ENCODE peak calls at places on chromosomes 6 and 20, in four cellular contexts. N, L, O and Q are unnamed samples.

GRCh38 chr6:1239805-1240204 is 72.1 kb upstream of the FOXQ1 start:
- DNase-seq in N (no peak), L (no peak), O (no peak), Q (no peak)

GRCh38 chr20:10537850-10538480 is 102.9 kb downstream of the SLX4IP start:
- DNase-seq in N (no peak), L (no peak), O (no peak), Q (peak)

GRCh38 chr6:41672816-41673703 is 34.8 kb downstream of the MDFI start:
- DNase-seq in N (peak), L (no peak), O (no peak), Q (no peak)

GRCh38 chr6:140134224-140134623 is 759.8 kb upstream of the CITED2 start:
- DNase-seq in N (no peak), L (no peak), O (no peak), Q (no peak)

GRCh38 chr6:7341989-7342742 is 29.2 kb upstream of the SSR1 start:
- DNase-seq in N (no peak), L (no peak), O (no peak), Q (no peak)

GRCh38 chr6:25942561-25943147 is 12.2 kb upstream of the SLC17A2 start:
- DNase-seq in N (no peak), L (no peak), O (peak), Q (peak)

GRCh38 chr6:166937716-166938115 is 18.6 kb downstream of the RNASET2 start:
- DNase-seq in N (no peak), L (no peak), O (no peak), Q (no peak)

GRCh38 chr20:11676618-11677289 is 240.9 kb upstream of the BTBD3 start:
- DNase-seq in N (peak), L (no peak), O (peak), Q (peak)

GRCh38 chr20:21820688-21821087 is 115.2 kb downstream of the PAX1 start:
- DNase-seq in N (no peak), L (no peak), O (no peak), Q (no peak)

GRCh38 chr6:129206761-129207330 is 323.9 kb downstream of the LAMA2 start:
- DNase-seq in N (no peak), L (no peak), O (no peak), Q (no peak)

GRCh38 chr6:45951771-45952529 is 63.7 kb downstream of the CLIC5 start:
- DNase-seq in N (no peak), L (no peak), O (no peak), Q (no peak)

GRCh38 chr6:29790626-29791025 is 37.0 kb upstream of the HLA-G start:
- DNase-seq in N (no peak), L (no peak), O (no peak), Q (no peak)

GRCh38 chr6:28981833-28982475 is 23.2 kb downstream of the ZNF311 start:
- DNase-seq in N (peak), L (peak), O (peak), Q (peak)

GRCh38 chr20:38171301-38172010 is 6.4 kb upstream of the TGM2 start:
- DNase-seq in N (no peak), L (no peak), O (no peak), Q (no peak)

GRCh38 chr20:2673453-2673852 is 9.4 kb upstream of the IDH3B start:
- DNase-seq in N (no peak), L (no peak), O (no peak), Q (no peak)
- H3K4me3 ChIP-seq in N (no peak), L (no peak), O (no peak), Q (no peak)

DNA sequence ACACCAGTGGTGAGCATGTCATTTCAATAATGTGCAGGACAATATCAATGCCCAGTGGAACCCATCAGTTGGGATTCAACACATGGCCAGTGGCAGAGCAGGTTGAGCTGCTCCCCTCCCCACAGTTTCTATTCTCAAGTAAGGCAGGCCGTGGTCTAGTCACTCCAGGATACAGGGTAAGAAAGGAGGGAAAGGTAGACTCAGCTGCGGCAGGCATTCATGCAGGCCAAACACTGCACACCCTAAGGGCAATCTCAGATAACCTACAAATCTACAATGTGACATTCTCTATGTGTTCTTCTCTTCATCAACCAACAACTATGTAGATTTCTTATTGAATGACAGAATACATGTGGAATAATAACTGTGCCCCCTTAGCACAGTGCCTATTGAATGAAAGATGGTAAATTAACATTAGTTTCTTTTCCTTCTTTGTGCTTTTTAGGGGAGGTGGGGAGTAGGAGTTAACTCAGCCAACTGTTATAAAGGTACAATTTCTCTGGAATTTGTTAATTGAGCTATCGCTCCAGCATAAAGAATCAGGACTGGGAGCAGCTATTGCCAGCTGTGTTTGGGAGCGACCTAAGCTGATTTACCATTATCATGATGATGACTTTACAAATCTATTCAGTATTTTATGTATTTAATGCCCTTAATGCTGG is 89.7 kb downstream of the FAM50B start:
- DNase-seq in N (no peak), L (no peak), O (no peak), Q (no peak)
- H3K4me3 ChIP-seq in N (no peak), L (no peak), O (no peak), Q (no peak)

GRCh38 chr6:99348220-99348822 is 1.2 kb downstream of the FAXC start:
- DNase-seq in N (no peak), L (no peak), O (no peak), Q (no peak)
- H3K4me3 ChIP-seq in N (no peak), L (no peak), O (no peak), Q (no peak)

GRCh38 chr20:59403962-59404314 is 103.5 kb downstream of the EDN3 start:
- DNase-seq in N (no peak), L (no peak), O (no peak), Q (no peak)
- H3K4me3 ChIP-seq in N (peak), L (no peak), O (no peak), Q (no peak)

GRCh38 chr20:63641146-63641791 is 12.0 kb downstream of the STMN3 start:
- DNase-seq in N (no peak), L (peak), O (no peak), Q (peak)

GRCh38 chr20:63639093-63639860 is 12.4 kb upstream of the GMEB2 start:
- DNase-seq in N (peak), L (no peak), O (no peak), Q (no peak)

GRCh38 chr20:63642518-63643247 is 10.5 kb downstream of the STMN3 start:
- DNase-seq in N (peak), L (no peak), O (no peak), Q (no peak)

GRCh38 chr20:63641792-63642517 is 11.3 kb downstream of the STMN3 start:
- DNase-seq in N (peak), L (peak), O (no peak), Q (peak)

DNA sequence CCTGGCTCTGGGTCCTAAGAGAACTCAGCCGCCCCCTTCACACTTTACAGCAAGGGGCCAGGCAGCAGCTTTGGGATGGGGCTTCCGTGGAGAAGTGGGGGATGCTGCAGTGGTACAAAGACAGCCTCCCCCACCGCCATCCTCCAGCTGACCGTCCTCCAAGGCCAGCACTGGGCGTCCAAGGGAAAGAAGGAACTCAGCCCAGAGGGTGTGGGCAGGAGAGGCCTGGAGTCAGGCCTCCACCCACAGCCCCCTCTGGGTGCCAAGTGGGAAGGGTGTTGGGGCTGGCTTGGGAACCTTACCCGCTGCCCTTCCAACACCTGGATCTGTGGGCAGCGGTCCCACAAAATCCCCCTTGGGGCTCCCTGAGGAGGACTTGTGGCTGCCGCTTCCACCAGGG is 13.1 kb downstream of the STMN3 start:
- DNase-seq in N (no peak), L (no peak), O (no peak), Q (no peak)
- H3K4me3 ChIP-seq in N (peak), L (no peak), O (no peak), Q (no peak)